ENCODE peak calls at places on chromosomes 16 and 17, in eight cellular contexts. Z is aorta, L is lung, C is HepG2, M is right lobe of liver, D is neural progenitor cell, W is GM23338, O is pancreas. I is an unnamed sample. For H3K36me3 and H3K27me3, the result is how much of the 10 kb centered on the place peaks cover.

GRCh38 chr17:11486726-11487310 is 111.5 kb upstream of the DNAH9 start:
- DNase-seq in Z (no peak), L (no peak), C (no peak), M (no peak), D (peak), W (no peak), O (no peak), I (no peak)

GRCh38 chr17:32723310-32723955 is 153.5 kb downstream of the MYO1D start:
- DNase-seq in Z (no peak), L (no peak), C (no peak), M (no peak), D (no peak), W (no peak), O (no peak), I (no peak)

GRCh38 chr16:84765606-84766580 is 53.9 kb upstream of the CRISPLD2 start:
- DNase-seq in Z (no peak), L (no peak), C (no peak), M (no peak), D (no peak), W (no peak), O (no peak), I (no peak)

GRCh38 chr17:49996121-49996494 is 1.1 kb upstream of the DLX3 start:
- DNase-seq in Z (no peak), L (no peak), C (no peak), M (no peak), D (peak), W (no peak), O (no peak), I (no peak)

GRCh38 chr17:9237661-9238301 is 216.5 kb downstream of the NTN1 start:
- DNase-seq in Z (peak), L (no peak), C (peak), M (peak), D (peak), W (no peak), O (no peak), I (no peak)

GRCh38 chr17:17467021-17467420 is 9.8 kb upstream of the MED9 start:
- DNase-seq in Z (no peak), L (no peak), C (no peak), M (no peak), D (peak), W (no peak), O (no peak), I (no peak)

GRCh38 chr16:1572664-1573063 is 39.2 kb downstream of the TMEM204 start:
- DNase-seq in Z (no peak), L (no peak), C (no peak), M (no peak), D (no peak), W (no peak), O (no peak), I (no peak)

GRCh38 chr16:22356930-22357634 is 17.3 kb downstream of the CDR2 start:
- DNase-seq in Z (no peak), L (no peak), C (no peak), M (no peak), D (no peak), W (no peak), O (no peak), I (no peak)

GRCh38 chr17:32998893-32999240 is 7.2 kb downstream of the SPACA3 start:
- DNase-seq in Z (no peak), L (no peak), C (no peak), M (no peak), D (no peak), W (no peak), O (no peak), I (no peak)

GRCh38 chr17:50332196-50332595 is 13.7 kb upstream of the XYLT2 start:
- DNase-seq in Z (no peak), L (no peak), C (no peak), M (no peak), D (no peak), W (no peak), O (no peak), I (no peak)

GRCh38 chr16:84829168-84829965 is 9.6 kb downstream of the CRISPLD2 start:
- DNase-seq in Z (no peak), L (no peak), C (no peak), M (no peak), D (peak), W (no peak), O (no peak), I (no peak)

GRCh38 chr17:64401244-64401860 is 10.7 kb upstream of the PECAM1 start:
- DNase-seq in Z (no peak), L (no peak), C (no peak), M (no peak), D (no peak), W (no peak), O (no peak), I (no peak)

GRCh38 chr17:72609501-72609900 is 483.0 kb downstream of the SLC39A11 start:
- DNase-seq in Z (no peak), L (no peak), C (no peak), M (no peak), D (no peak), W (no peak), O (no peak), I (no peak)

GRCh38 chr17:70060415-70060814 is 14.6 kb upstream of the KCNJ16 start:
- DNase-seq in Z (no peak), L (no peak), C (no peak), M (no peak), D (no peak), W (no peak), O (peak), I (no peak)

GRCh38 chr17:40097931-40098845 is 2.2 kb downstream of the NR1D1 start:
- DNase-seq in Z (peak), L (peak), C (peak), M (peak), D (no peak), W (no peak), O (peak), I (peak)

GRCh38 chr17:50346313-50347086 is 574 bp downstream of the XYLT2 start:
- DNase-seq in Z (peak), L (peak), C (no peak), M (no peak), D (peak), W (peak), O (peak), I (peak)

GRCh38 chr16:68275611-68276191 is 11.4 kb downstream of the SLC7A6 start:
- DNase-seq in Z (no peak), L (no peak), C (peak), M (no peak), D (no peak), W (no peak), O (no peak), I (no peak)

GRCh38 chr16:30381351-30382041 is 865 bp downstream of the SEPTIN1 start:
- DNase-seq in Z (no peak), L (no peak), C (no peak), M (no peak), D (no peak), W (no peak), O (no peak), I (no peak)

GRCh38 chr16:73049051-73049910 is 1.4 kb upstream of the ZFHX3 start:
- DNase-seq in Z (peak), L (no peak), C (no peak), M (no peak), D (no peak), W (no peak), O (no peak), I (no peak)

GRCh38 chr17:76255801-76256429 is 9.2 kb upstream of the UBALD2 start:
- DNase-seq in Z (no peak), L (no peak), C (no peak), M (no peak), D (no peak), W (no peak), O (no peak), I (no peak)

DNA sequence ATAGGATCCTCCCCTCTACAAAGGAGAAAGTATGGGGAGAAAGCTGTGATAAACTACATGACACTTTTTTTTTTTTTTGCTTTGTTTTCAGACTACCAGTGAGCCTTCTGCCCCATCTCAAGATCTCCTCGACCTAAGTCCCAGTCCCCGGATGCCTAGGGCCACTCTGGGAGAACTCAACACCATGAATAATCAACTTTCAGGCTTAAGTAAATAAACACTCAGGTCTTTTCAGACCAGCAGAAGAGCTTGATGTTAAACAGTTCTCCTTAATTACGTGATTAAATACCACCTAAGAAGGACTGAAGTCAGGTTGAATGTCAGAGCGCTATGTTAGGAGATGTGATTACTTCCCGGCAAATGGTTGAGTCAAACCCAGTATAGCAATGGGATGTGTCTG is 31.4 kb downstream of the COX11 start:
- DNase-seq in Z (no peak), L (no peak), C (no peak), M (no peak), D (no peak), W (no peak), O (no peak), I (no peak)
- H3K36me3 ChIP-seq in Z (under half), L (under half), C (half or more), M (under half), D (under half), W (half or more), O (under half), I (under half)

GRCh38 chr16:57478396-57479024 is 7.8 kb downstream of the DOK4 start:
- DNase-seq in Z (no peak), L (no peak), C (no peak), M (no peak), D (no peak), W (no peak), O (no peak), I (no peak)

GRCh38 chr16:57477531-57478202 is 8.6 kb downstream of the DOK4 start:
- DNase-seq in Z (no peak), L (no peak), C (no peak), M (no peak), D (peak), W (peak), O (no peak), I (peak)

GRCh38 chr16:57479422-57480126 is 6.7 kb downstream of the DOK4 start:
- DNase-seq in Z (peak), L (no peak), C (peak), M (no peak), D (peak), W (peak), O (no peak), I (peak)

GRCh38 chr16:57480127-57480753 is 6.1 kb downstream of the DOK4 start:
- DNase-seq in Z (peak), L (peak), C (peak), M (peak), D (no peak), W (no peak), O (peak), I (peak)

GRCh38 chr16:57479043-57479421 is 7.3 kb downstream of the DOK4 start:
- DNase-seq in Z (peak), L (no peak), C (no peak), M (no peak), D (no peak), W (no peak), O (no peak), I (no peak)
- H3K4me3 ChIP-seq in Z (no peak), L (peak), C (peak), M (peak), D (peak), W (peak), O (no peak), I (peak)

GRCh38 chr16:27400751-27401620 is 988 bp upstream of the IL21R start:
- DNase-seq in Z (no peak), L (no peak), C (no peak), M (no peak), D (no peak), W (no peak), O (no peak), I (no peak)

GRCh38 chr16:27403601-27403992 is 1.6 kb downstream of the IL21R start:
- DNase-seq in Z (no peak), L (no peak), C (no peak), M (no peak), D (no peak), W (no peak), O (no peak), I (no peak)

GRCh38 chr16:27402569-27402963 is 592 bp downstream of the IL21R start:
- DNase-seq in Z (no peak), L (no peak), C (no peak), M (no peak), D (no peak), W (no peak), O (no peak), I (no peak)

GRCh38 chr16:27402964-27403600 is 1.1 kb downstream of the IL21R start:
- DNase-seq in Z (no peak), L (no peak), C (no peak), M (no peak), D (no peak), W (no peak), O (no peak), I (no peak)

GRCh38 chr16:27401768-27402568 is at the start of gene IL21R:
- DNase-seq in Z (peak), L (peak), C (no peak), M (peak), D (peak), W (no peak), O (peak), I (peak)
- H3K27me3 ChIP-seq in Z (under half), L (under half), C (half or more), M (under half), D (under half), W (under half), O (under half), I (under half)

DNA sequence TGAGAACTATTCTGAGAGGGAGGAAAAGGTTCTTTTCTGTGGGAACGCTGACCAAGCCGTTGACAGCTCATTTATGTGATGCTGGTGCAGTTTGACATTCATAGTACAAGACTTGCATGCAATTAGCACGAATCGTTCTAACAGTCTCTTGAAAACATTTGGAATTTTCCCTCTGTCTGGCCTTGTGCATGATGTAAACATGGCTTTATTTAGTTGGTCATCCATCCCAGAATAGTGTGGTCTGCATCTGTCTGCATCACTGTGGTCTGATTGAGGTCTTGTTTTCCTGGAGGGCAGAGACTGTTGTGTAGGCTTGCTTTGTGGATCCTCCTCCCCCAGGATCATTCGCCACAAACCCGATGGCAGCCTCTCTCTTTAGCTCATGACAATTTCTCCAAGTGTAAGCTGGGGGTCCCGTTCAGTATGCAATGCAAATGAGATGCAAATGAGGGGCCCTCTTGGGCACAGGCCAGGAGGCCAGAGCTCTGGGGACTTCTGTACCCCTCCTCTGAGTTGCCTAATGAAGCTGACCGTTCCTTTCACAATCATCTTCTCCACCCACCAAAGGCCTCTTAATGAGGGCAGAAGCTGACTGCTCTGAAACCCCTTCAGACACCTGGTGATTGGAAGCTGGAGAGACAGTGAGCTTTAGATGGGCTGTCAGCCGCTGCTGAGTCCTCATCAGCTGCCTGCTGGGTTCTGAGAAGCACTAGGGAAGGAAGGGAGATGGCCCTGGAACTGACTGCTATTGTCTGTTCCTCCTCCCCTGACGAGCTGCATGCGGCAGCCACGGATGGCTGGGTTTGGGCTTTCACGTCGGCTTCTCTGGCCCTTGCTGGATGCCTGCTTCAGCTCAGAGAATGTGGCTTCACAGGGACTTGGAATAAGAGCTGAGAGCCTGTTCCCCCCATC is 201.2 kb upstream of the CACNG3 start:
- DNase-seq in Z (no peak), L (no peak), C (no peak), M (no peak), D (peak), W (peak), O (no peak), I (peak)
- H3K36me3 ChIP-seq in Z (under half), L (under half), C (under half), M (under half), D (under half), W (under half), O (under half), I (under half)

DNA sequence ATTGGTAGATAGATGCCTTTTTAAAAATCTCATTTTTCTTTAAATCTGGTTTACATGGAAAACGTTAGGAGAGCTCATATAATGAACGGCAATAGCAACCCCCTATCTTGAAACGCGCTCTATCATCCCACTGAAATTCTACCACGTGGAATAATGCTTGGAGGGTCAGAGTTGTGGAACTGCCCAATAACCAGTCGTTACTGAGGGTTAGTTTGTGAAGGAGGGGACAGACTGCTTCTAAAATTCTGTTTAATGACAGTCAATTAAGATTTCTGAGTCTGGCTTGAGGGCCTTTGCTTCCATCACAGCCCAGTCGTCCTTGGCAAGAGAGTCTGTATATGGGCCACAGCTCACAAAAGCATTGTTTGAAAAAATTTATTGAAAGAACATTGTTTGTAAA is 482 bp downstream of the IRF8 start:
- DNase-seq in Z (no peak), L (no peak), C (no peak), M (no peak), D (no peak), W (no peak), O (peak), I (peak)
- H3K4me3 ChIP-seq in Z (no peak), L (no peak), C (no peak), M (peak), D (peak), W (peak), O (peak), I (peak)

DNA sequence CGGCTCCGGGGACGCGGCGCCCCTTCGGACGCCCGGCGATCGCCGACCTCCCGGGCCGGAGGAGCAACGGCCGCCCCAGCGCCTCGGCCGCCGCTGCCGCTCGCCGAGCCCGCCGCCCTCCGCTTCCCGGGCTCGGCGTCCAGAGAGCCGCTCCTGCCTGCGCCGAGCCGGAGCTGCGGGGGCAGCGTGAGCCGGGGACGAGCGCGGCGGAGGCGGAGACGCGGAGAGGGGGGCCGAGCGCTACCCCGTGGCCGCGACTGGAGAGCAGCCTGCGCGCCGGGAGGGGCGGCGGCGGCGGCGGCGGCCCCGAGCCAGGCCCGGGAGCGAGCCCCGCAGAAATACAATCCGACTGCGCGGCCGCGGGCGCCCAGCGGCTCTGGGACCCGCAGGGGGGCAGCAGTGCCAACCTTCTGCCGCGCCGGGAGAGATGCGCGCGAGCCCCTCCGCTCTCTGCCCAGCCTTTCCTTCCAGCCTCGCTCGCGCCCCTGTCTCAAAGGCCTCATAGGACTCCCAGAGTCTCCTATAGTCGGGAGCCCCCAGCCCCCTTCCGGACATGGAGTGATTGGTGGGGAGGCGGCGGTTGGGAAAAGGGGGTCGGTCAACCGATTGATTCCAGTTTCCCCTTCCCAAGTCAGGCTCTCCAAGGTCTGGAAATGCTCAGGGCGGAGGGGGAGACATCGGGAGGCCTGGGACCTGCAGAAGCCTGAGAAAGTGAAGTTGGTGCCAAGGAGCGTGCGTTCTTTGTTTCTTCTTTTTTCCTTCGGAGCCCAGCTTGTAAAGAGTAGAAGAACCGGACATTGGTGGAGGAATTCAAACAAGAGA is 1.0 kb upstream of the SDK2 start:
- DNase-seq in Z (peak), L (no peak), C (no peak), M (no peak), D (peak), W (peak), O (no peak), I (peak)
- H3K27me3 ChIP-seq in Z (under half), L (under half), C (half or more), M (under half), D (under half), W (half or more), O (under half), I (half or more)

DNA sequence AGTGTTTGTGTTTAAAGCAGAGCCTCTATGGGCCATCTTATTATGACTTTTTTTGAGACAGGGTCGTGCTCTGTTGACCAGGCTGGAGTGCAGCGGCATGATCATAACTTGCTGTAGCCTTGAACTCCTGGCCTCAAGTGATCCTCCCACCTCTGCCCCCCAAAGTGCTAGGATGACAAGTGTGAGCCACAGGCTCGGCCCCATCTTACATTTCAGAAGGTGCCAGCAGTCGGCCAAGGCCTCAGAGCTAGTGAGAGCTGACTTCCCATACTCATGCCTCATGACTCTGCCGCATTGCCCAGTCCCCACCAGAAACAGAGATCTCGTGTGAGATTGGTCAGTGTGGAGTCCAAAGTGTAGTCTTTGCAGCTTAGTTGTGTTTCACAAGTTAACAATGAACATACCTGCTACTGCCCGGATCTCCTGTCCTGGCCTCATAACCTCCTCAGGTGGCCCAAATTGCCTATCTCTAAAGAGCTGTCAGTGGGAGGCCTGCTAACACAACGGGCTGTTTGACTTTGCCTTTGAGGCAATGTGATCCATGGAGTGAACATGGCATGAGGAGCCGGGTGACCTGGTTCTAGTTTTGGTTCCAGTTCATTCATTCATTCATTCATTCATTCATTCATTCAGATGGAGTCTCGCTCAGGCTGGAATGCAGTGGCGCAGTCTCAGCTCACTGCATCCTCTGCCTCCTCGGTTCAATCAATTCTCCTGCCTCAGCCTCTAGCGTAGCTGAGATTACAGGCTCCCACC is 13.7 kb downstream of the MINK1 start:
- DNase-seq in Z (no peak), L (no peak), C (peak), M (no peak), D (no peak), W (no peak), O (no peak), I (no peak)
- H3K36me3 ChIP-seq in Z (under half), L (under half), C (under half), M (under half), D (under half), W (under half), O (under half), I (under half)